ENCODE peak calls at places on chromosomes 13 and 19, in four cellular contexts. C is HFFc6; M is activated naive CD4-positive, alpha-beta T cell treated with anti-CD3 and anti-CD28 coated beads for 36 hours; E is caudate nucleus. L is an unnamed sample.
A peak's percentile ranks its signal among the peaks of the same experiment; 100 is the strongest.

GRCh38 chr13:93201992-93202558 is 24.5 kb upstream of the GPC6 start:
- DNase-seq in M (no peak), E (no peak), C (no peak), L (no peak)

GRCh38 chr13:22499919-22500318 is 680.9 kb upstream of the SGCG start:
- DNase-seq in C (no peak), M (no peak), E (no peak), L (no peak)

GRCh38 chr19:41302624-41303351 is 7.2 kb upstream of the CCDC97 start:
- DNase-seq in E (no peak), C (no peak), M (peak; percentile 86), L (no peak)

GRCh38 chr19:56664511-56664910 is 7.0 kb downstream of the ZNF835 start:
- DNase-seq in E (no peak), M (no peak), C (no peak), L (no peak)

GRCh38 chr19:14197882-14198281 is 8.1 kb downstream of the ADGRL1 start:
- DNase-seq in E (no peak), M (no peak), C (no peak), L (no peak)

GRCh38 chr13:86882835-86883234 is 788.3 kb upstream of the SLITRK5 start:
- DNase-seq in E (no peak), C (no peak), M (no peak), L (no peak)

GRCh38 chr13:46983881-46984280 is 87.0 kb upstream of the HTR2A start:
- DNase-seq in C (no peak), E (no peak), M (no peak), L (no peak)

GRCh38 chr13:34779171-34779570 is 162.9 kb upstream of the NBEA start:
- DNase-seq in M (no peak), E (no peak), C (no peak), L (no peak)

GRCh38 chr13:35285677-35286076 is 190.8 kb downstream of the MAB21L1 start:
- DNase-seq in E (no peak), C (no peak), M (no peak), L (no peak)

GRCh38 chr13:99085139-99085845 is 107.4 kb upstream of the DOCK9 start:
- DNase-seq in E (no peak), M (peak; percentile 29), C (no peak), L (no peak)

GRCh38 chr19:18507021-18507726 is 14.7 kb downstream of the ELL start:
- DNase-seq in E (peak; percentile 53), M (no peak), C (no peak), L (no peak)

GRCh38 chr19:45664575-45664974 is 3.4 kb upstream of the GIPR start:
- DNase-seq in C (no peak), E (no peak), M (no peak), L (no peak)

GRCh38 chr19:511101-511841 is 4.0 kb downstream of the TPGS1 start:
- DNase-seq in C (no peak), E (peak; percentile 53), M (peak; percentile 89), L (peak; percentile 58)

GRCh38 chr13:94020833-94021232 is 458.6 kb downstream of the DCT start:
- DNase-seq in C (peak; percentile 25), E (no peak), M (no peak), L (no peak)

GRCh38 chr13:34512811-34513210 is 429.3 kb upstream of the NBEA start:
- DNase-seq in M (no peak), C (no peak), E (no peak), L (no peak)

GRCh38 chr13:80528733-80529132 is 187.8 kb upstream of the SPRY2 start:
- DNase-seq in M (no peak), E (no peak), C (no peak), L (no peak)

GRCh38 chr13:34522818-34523217 is 419.3 kb upstream of the NBEA start:
- DNase-seq in C (no peak), M (no peak), E (no peak), L (no peak)

GRCh38 chr13:73465629-73465974 is 406.8 kb downstream of the KLF5 start:
- DNase-seq in E (no peak), C (peak; percentile 48), M (no peak), L (no peak)

GRCh38 chr13:78602561-78603239 is 652 bp downstream of the POU4F1 start:
- DNase-seq in C (no peak), E (no peak), M (no peak), L (no peak)

GRCh38 chr13:106619688-106620555 is 52.0 kb upstream of the ARGLU1 start:
- DNase-seq in M (peak; percentile 25), E (no peak), C (peak; percentile 61), L (peak; percentile 60)

GRCh38 chr13:96473463-96474157 is 383.7 kb downstream of the HS6ST3 start:
- DNase-seq in E (no peak), C (no peak), M (no peak), L (no peak)

GRCh38 chr19:858868-859843 is at the start of gene CFD:
- DNase-seq in C (no peak), E (no peak), M (no peak), L (peak; percentile 86)

GRCh38 chr13:94327318-94327717 is 152.2 kb downstream of the DCT start:
- DNase-seq in C (no peak), E (no peak), M (no peak), L (no peak)

GRCh38 chr19:31356587-31357314 is 7.5 kb upstream of the TSHZ3 start:
- DNase-seq in M (peak; percentile 76), C (no peak), E (no peak), L (no peak)